ENCODE peak calls at places on chromosome 11, in eight cellular contexts. F is endothelial cell of umbilical vein, V is HL-60, H is astrocyte of the cerebellum, S is heart left ventricle, L is spleen, B is body of pancreas, K is bronchial epithelial cell. E is an unnamed sample.

GRCh38 chr11:30346068-30346688 is 23.3 kb downstream of the ARL14EP start:
- DNase-seq in F (peak; percentile 54), V (no peak), H (peak; percentile 49), S (no peak), L (no peak), B (peak; percentile 18), K (peak; percentile 56), E (peak; percentile 87)

GRCh38 chr11:68680541-68681231 is 3.7 kb upstream of the GAL start:
- DNase-seq in F (no peak), V (no peak), H (no peak), S (no peak), L (no peak), B (no peak), K (no peak), E (no peak)

GRCh38 chr11:1228183-1228821 is 5.4 kb downstream of the MUC5B start:
- DNase-seq in F (no peak), V (no peak), H (no peak), S (no peak), L (peak; percentile 69), B (no peak), K (no peak), E (no peak)

GRCh38 chr11:925158-925495 is 543 bp upstream of the AP2A2 start:
- DNase-seq in F (no peak), V (no peak), H (no peak), S (peak; percentile 50), L (no peak), B (no peak), K (no peak), E (no peak)

GRCh38 chr11:1450958-1451710 is 35.4 kb downstream of the MOB2 start:
- DNase-seq in F (no peak), V (no peak), H (no peak), S (no peak), L (no peak), B (no peak), K (no peak), E (no peak)

GRCh38 chr11:103903621-103904323 is 132.7 kb upstream of the DDI1 start:
- DNase-seq in F (no peak), V (no peak), H (no peak), S (no peak), L (no peak), B (no peak), K (no peak), E (no peak)

GRCh38 chr11:111299111-111300026 is 1.0 kb downstream of the POU2AF3 start:
- DNase-seq in F (peak; percentile 11), V (no peak), H (no peak), S (peak; percentile 36), L (peak; percentile 81), B (peak; percentile 78), K (no peak), E (peak; percentile 75)

GRCh38 chr11:36110698-36111410 is 167.0 kb downstream of the LDLRAD3 start:
- DNase-seq in F (no peak), V (no peak), H (no peak), S (no peak), L (no peak), B (no peak), K (no peak), E (no peak)

GRCh38 chr11:9160166-9160565 is 68.8 kb upstream of the SCUBE2 start:
- DNase-seq in F (peak; percentile 87), V (no peak), H (no peak), S (no peak), L (no peak), B (no peak), K (peak; percentile 35), E (no peak)

GRCh38 chr11:76208829-76209670 is 2.7 kb upstream of the WNT11 start:
- DNase-seq in F (peak; percentile 34), V (peak; percentile 68), H (no peak), S (peak; percentile 83), L (peak; percentile 95), B (peak; percentile 84), K (no peak), E (peak; percentile 88)

GRCh38 chr11:18727499-18728236 is 1.7 kb upstream of the IGSF22 start:
- DNase-seq in F (peak; percentile 41), V (no peak), H (no peak), S (no peak), L (no peak), B (peak; percentile 34), K (peak; percentile 33), E (peak; percentile 61)

GRCh38 chr11:15166204-15166603 is 51.5 kb downstream of the INSC start:
- DNase-seq in F (no peak), V (no peak), H (no peak), S (no peak), L (no peak), B (no peak), K (no peak), E (no peak)

GRCh38 chr11:2168286-2169000 is 3.2 kb downstream of the TH start:
- DNase-seq in F (no peak), V (no peak), H (no peak), S (no peak), L (no peak), B (no peak), K (no peak), E (no peak)

GRCh38 chr11:112227002-112227401 is 774 bp downstream of the PTS start:
- DNase-seq in F (no peak), V (no peak), H (no peak), S (no peak), L (no peak), B (no peak), K (peak; percentile 45), E (peak; percentile 28)

GRCh38 chr11:47847892-47848635 is at the start of gene NUP160:
- DNase-seq in F (peak; percentile 74), V (peak; percentile 64), H (peak; percentile 24), S (peak; percentile 89), L (peak; percentile 98), B (peak; percentile 84), K (peak; percentile 41), E (peak; percentile 86)

GRCh38 chr11:101586965-101587364 is 3.2 kb upstream of the TRPC6 start:
- DNase-seq in F (no peak), V (no peak), H (no peak), S (no peak), L (no peak), B (no peak), K (no peak), E (no peak)

GRCh38 chr11:101583180-101584128 is at the start of gene TRPC6:
- DNase-seq in F (no peak), V (no peak), H (no peak), S (peak; percentile 25), L (peak; percentile 72), B (peak; percentile 9), K (peak; percentile 60), E (peak; percentile 37)

GRCh38 chr11:101584651-101585050 is 844 bp upstream of the TRPC6 start:
- DNase-seq in F (no peak), V (no peak), H (no peak), S (no peak), L (no peak), B (no peak), K (no peak), E (no peak)

GRCh38 chr11:101584129-101584515 is 315 bp upstream of the TRPC6 start:
- DNase-seq in F (no peak), V (no peak), H (no peak), S (no peak), L (no peak), B (no peak), K (no peak), E (no peak)

DNA sequence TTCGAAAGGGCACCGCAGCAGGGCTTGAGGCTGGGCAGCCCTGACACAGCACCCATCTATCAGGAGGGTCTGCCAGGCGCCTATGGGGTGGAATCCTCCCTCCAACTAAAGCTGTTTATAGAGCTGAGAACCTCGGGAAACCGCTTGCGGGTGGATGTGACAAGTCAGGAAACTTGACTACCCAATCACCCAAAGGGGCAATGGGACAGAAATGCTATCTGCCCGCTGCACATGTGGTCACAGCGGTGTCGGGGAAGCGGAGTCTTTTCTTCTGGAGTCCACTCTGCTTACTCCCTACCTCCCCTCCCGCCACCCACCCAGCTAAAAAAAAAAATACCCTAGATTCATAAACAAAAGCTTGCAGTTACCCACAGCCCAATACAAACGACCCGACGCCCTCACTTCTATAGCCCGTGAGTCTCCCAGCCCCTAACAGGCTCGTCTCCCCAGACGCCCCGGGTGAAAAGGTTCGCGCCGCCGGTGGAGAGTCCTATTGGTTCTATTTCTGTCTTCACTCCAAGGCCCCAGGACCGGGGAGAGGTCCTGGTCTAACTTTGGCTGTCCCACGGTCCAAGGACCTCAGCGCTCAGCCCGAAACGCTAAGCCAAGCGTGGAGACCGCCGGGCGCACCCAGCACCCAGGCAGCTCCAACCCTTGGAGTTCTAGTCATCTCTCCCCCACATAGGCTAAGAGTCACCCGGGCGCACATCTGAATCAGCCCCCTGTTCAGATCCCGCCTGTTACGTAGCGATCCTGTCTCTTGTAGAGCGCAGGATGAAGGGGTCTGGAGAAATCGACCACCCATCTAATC is 1.4 kb downstream of the TRPC6 start:
- DNase-seq in F (no peak), V (no peak), H (no peak), S (no peak), L (peak; percentile 70), B (no peak), K (peak; percentile 50), E (peak; percentile 8)
- H3K4me3 ChIP-seq in F (no peak overlapping the region), V (no peak overlapping the region), H (peak overlapping the region; percentile 47), S (peak overlapping the region; percentile 34), L (peak overlapping the region; percentile 27), B (no peak overlapping the region), K (peak overlapping the region; percentile 62), E (peak overlapping the region; percentile 65)

GRCh38 chr11:73343076-73343833 is 32.9 kb upstream of the RELT start:
- DNase-seq in F (no peak), V (no peak), H (no peak), S (no peak), L (no peak), B (no peak), K (no peak), E (no peak)
- H3K4me3 ChIP-seq in F (no peak overlapping the region), V (no peak overlapping the region), H (no peak overlapping the region), S (peak overlapping the region; percentile 16), L (no peak overlapping the region), B (no peak overlapping the region), K (no peak overlapping the region), E (no peak overlapping the region)

GRCh38 chr11:67631427-67631826 is 1.7 kb upstream of the NUDT8 start:
- DNase-seq in F (no peak), V (no peak), H (no peak), S (no peak), L (peak; percentile 85), B (no peak), K (no peak), E (no peak)

GRCh38 chr11:67630230-67630942 is 649 bp upstream of the NUDT8 start:
- DNase-seq in F (peak; percentile 96), V (peak; percentile 92), H (peak; percentile 88), S (peak; percentile 99), L (peak; percentile 99), B (peak; percentile 100), K (peak; percentile 86), E (peak; percentile 100)

GRCh38 chr11:67631853-67632174 is 2.1 kb upstream of the NUDT8 start:
- DNase-seq in F (no peak), V (no peak), H (no peak), S (no peak), L (no peak), B (no peak), K (no peak), E (no peak)

GRCh38 chr11:67629386-67630229 is at the start of gene NUDT8:
- DNase-seq in F (peak; percentile 73), V (peak; percentile 76), H (peak; percentile 47), S (peak; percentile 85), L (peak; percentile 98), B (peak; percentile 88), K (peak; percentile 58), E (peak; percentile 93)

GRCh38 chr11:67630943-67631331 is 1.2 kb upstream of the NUDT8 start:
- DNase-seq in F (no peak), V (no peak), H (no peak), S (no peak), L (no peak), B (no peak), K (no peak), E (no peak)
- H3K4me3 ChIP-seq in F (no peak overlapping the region), V (peak overlapping the region; percentile 77), H (peak overlapping the region; percentile 67), S (peak overlapping the region; percentile 61), L (peak overlapping the region; percentile 67), B (no peak overlapping the region), K (peak overlapping the region; percentile 52), E (peak overlapping the region; percentile 28)

GRCh38 chr11:119341222-119342022 is 739 bp upstream of the C1QTNF5 start:
- DNase-seq in F (no peak), V (no peak), H (no peak), S (no peak), L (peak; percentile 84), B (peak; percentile 46), K (no peak), E (no peak)
- H3K4me3 ChIP-seq in F (no peak overlapping the region), V (no peak overlapping the region), H (peak overlapping the region; percentile 50), S (no peak overlapping the region), L (no peak overlapping the region), B (no peak overlapping the region), K (no peak overlapping the region), E (no peak overlapping the region)